ENCODE peak calls at places on chromosomes 6 and 20, in six cellular contexts. Y is B cell, W is neural progenitor cell, N is transverse colon, C is A549, R is neural crest cell. K is an unnamed sample.

GRCh38 chr6:119147101-119148053 is 68.9 kb upstream of the FAM184A start:
- DNase-seq in Y (peak), W (no peak), N (peak), C (peak), R (no peak), K (peak)

GRCh38 chr6:24323632-24324337 is 34.1 kb downstream of the DCDC2 start:
- DNase-seq in Y (no peak), W (peak), N (no peak), C (no peak), R (no peak), K (no peak)

GRCh38 chr6:131400054-131400781 is 172.8 kb upstream of the ARG1 start:
- DNase-seq in Y (no peak), W (no peak), N (no peak), C (peak), R (no peak), K (peak)

GRCh38 chr6:107496041-107496440 is 6.1 kb downstream of the SOBP start:
- DNase-seq in Y (no peak), W (no peak), N (no peak), C (no peak), R (no peak), K (no peak)

GRCh38 chr6:11788043-11788442 is 9.4 kb upstream of the ADTRP start:
- DNase-seq in Y (no peak), W (no peak), N (no peak), C (no peak), R (no peak), K (no peak)

GRCh38 chr6:140393665-140394064 is 1019.2 kb upstream of the CITED2 start:
- DNase-seq in Y (no peak), W (no peak), N (no peak), C (no peak), R (no peak), K (no peak)

GRCh38 chr6:113149511-113149910 is 707.6 kb upstream of the MARCKS start:
- DNase-seq in Y (no peak), W (no peak), N (no peak), C (no peak), R (no peak), K (no peak)

GRCh38 chr6:45613678-45614077 is 235.9 kb upstream of the SUPT3H start:
- DNase-seq in Y (no peak), W (no peak), N (peak), C (no peak), R (no peak), K (no peak)

GRCh38 chr6:157265186-157265585 is 58.1 kb downstream of the TMEM242 start:
- DNase-seq in Y (no peak), W (no peak), N (no peak), C (no peak), R (no peak), K (no peak)

GRCh38 chr20:54218470-54218869 is 10.6 kb downstream of the PFDN4 start:
- DNase-seq in Y (no peak), W (no peak), N (no peak), C (no peak), R (no peak), K (no peak)

GRCh38 chr6:170402318-170403040 is 95.9 kb downstream of the FAM120B start:
- DNase-seq in Y (no peak), W (no peak), N (no peak), C (no peak), R (no peak), K (no peak)

GRCh38 chr6:144474904-144475303 is 189.8 kb downstream of the UTRN start:
- DNase-seq in Y (no peak), W (no peak), N (no peak), C (no peak), R (no peak), K (no peak)

GRCh38 chr20:56630086-56630493 is 984 bp downstream of the TFAP2C start:
- DNase-seq in Y (no peak), W (peak), N (peak), C (peak), R (peak), K (peak)

GRCh38 chr20:17628101-17628841 is 53.8 kb downstream of the RRBP1 start:
- DNase-seq in Y (no peak), W (no peak), N (no peak), C (no peak), R (no peak), K (no peak)

GRCh38 chr6:32047084-32047478 is 8.9 kb downstream of the CYP21A2 start:
- DNase-seq in Y (no peak), W (no peak), N (peak), C (no peak), R (no peak), K (peak)

GRCh38 chr6:71510057-71510713 is 221.6 kb downstream of the OGFRL1 start:
- DNase-seq in Y (peak), W (peak), N (peak), C (peak), R (no peak), K (peak)
- TF ChIP-seq CTCF in Y (peak), W (peak), N (peak), C (peak), R (peak), K (peak)

GRCh38 chr20:51966296-51966971 is 164.1 kb upstream of the SALL4 start:
- DNase-seq in Y (no peak), W (peak), N (peak), C (peak), R (peak), K (peak)
- TF ChIP-seq CTCF in Y (peak), W (peak), N (peak), C (peak), R (peak), K (peak)

GRCh38 chr6:109690373-109690739 is 646 bp downstream of the AK9 start:
- DNase-seq in Y (peak), W (peak), N (peak), C (peak), R (peak), K (peak)

GRCh38 chr6:109693128-109693527 is 2.0 kb downstream of the FIG4 start:
- DNase-seq in Y (peak), W (no peak), N (no peak), C (no peak), R (no peak), K (no peak)

GRCh38 chr6:109686566-109686965 is 4.4 kb downstream of the AK9 start:
- DNase-seq in Y (no peak), W (no peak), N (no peak), C (no peak), R (no peak), K (no peak)

GRCh38 chr6:109687271-109687721 is 3.7 kb downstream of the AK9 start:
- DNase-seq in Y (no peak), W (no peak), N (no peak), C (no peak), R (no peak), K (peak)

DNA sequence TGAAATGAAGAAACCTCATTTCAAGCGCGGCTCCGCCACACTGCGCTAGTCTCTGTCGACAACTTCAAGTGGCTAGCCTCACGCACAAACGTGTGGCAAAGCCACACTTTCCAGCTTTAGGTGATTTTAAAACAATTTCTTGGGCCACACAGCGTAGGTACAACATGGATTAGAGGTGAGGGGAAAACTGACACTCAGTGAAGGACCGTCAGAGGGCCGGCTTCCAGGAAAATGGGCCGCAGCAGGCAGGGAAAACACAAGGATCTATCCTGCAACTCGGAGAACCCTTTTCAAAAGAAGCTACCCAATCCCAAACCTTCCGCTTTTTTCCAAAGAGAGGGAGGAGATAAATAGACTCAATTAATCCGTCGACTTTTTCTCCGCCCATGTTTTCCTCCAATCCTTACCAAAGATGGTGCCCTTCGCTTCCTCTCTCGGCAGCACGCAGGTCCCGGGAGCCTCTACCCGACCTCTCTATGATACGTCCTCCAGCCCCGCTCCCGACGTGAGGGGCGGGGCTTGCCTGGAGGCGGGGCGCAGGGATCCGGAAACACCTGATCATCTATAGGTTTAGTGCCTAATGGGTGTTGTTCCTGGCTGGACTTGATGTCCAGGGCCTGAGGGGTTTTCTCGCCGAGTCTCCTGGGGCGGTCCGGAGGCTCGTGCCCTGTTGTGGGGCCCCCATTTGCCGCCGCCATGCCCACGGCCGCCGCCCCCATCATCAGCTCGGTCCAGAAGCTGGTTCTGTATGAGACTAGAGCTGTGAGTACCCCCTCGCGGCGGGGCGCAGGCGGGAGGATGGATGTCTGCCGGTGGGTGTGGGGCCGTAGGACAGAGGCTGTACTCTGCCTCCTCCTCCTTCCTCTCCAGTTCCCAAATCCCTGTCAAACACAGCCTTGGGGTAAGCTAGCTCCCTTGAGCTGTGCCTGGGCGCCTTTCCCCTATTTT is at the start of the genes AK9 and FIG4:
- DNase-seq in Y (peak), W (peak), N (peak), C (peak), R (peak), K (peak)
- TF ChIP-seq CTCF in Y (peak), W (peak), N (no peak), C (no peak), R (peak), K (no peak)

DNA sequence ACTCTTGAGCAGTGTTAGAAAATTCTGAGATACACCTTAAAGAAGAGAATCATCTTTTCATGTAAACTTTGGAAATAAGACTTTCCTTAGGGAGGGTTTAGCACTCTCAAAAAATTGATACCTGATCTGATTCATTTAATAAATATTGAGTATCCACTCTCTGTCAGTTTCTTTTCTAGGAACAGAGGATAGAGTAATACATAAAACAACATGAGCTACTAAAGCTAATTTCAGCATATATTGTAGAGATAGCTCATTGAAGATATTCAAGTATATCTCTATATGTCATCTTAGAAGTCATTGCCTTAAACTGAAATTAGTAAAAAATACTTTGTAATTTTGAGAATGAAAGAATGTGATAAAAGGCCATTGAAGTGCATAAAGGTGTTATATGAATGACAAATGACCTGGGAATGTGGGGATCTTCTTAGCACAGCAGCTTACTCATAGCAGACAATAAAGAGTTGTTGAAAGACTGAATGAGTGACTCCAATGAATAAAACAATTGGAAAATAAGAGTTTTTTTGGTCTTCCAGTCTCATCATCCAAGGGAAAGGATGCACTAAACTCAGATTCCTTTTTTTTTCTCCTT is 29.2 kb downstream of the RHAG start:
- DNase-seq in Y (no peak), W (no peak), N (no peak), C (no peak), R (no peak), K (no peak)
- TF ChIP-seq CTCF in Y (peak), W (peak), N (no peak), C (no peak), R (no peak), K (no peak)

DNA sequence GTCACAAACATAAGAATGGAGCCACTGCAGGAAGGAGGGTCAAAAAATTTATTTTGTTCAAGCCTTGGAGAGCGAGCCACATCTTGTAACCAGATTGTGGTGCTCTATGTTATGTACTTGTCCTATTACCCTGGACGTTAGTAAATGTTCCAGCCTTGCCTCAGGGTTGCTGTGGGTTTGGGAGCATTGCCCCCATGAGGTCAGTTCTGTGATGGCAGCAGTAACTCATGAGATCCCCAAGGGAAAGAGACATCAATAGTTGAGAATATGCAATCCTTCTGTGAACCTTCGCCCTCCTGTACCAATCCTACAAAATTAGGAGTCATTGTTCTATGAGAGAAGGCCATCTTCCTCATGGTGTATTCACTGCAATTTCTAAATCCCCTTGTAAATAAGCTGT is 16.4 kb upstream of the CFAP206 start:
- DNase-seq in Y (no peak), W (peak), N (no peak), C (peak), R (peak), K (peak)
- TF ChIP-seq CTCF in Y (no peak), W (peak), N (peak), C (peak), R (peak), K (no peak)

DNA sequence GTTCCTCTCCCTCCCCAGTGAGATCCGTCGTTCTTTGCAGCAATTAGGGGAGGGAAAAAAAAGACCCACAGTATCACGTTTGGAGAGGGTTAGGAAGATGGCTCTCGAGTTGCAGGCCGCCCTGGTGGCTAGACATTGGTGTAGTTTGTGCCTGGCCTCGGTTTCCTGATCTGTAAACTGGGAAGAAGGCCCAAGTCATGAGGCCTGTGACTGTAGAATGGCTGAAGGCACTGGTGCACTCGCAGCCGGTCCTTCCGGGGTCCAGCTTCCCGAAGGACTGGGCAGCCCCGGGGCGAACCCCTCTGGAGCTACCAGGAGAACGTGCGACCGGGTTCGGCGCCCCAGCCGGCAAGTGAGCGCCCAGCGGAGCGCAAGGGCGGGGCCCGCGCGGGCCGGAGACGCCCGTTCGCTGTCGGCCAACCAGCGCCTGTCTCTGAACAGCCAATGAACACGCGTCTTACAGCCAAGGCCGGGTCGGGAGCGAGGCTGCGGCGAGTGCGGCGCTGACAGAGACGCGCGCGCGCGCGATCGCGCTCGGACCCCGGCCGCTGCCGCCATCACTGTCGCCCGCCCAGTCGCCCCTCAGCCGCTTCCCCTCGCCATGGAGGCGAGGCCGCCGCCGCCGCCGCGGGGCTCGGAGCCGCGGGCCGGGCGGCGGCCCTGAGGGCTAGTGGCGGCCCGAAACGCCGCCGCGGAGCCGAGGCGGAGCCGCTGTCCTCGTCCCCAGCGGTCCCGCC is at the start of gene PTPRA:
- DNase-seq in Y (peak), W (peak), N (peak), C (peak), R (peak), K (peak)
- TF ChIP-seq CTCF in Y (no peak), W (no peak), N (no peak), C (no peak), R (peak), K (no peak)

K was measured in Calu3.